ENCODE peak calls at places on chromosomes 12 and 14, in ten cellular contexts. Q is aorta; L is CD8-positive, alpha-beta memory T cell; M is tibial nerve; Z is naive thymus-derived CD4-positive, alpha-beta T cell; P is ascending aorta; S is left ventricle myocardium inferior; R is left lung; X is mucosa of descending colon; W is GM23248. O is an unnamed sample. For H3K4me1, the result is how much of the 10 kb centered on the place peaks cover.

GRCh38 chr14:78340250-78340649 is 170.1 kb downstream of the NRXN3 start:
- DNase-seq in Z (no peak), L (no peak), W (no peak), S (no peak), X (no peak), R (no peak), Q (no peak), P (no peak), M (no peak), O (no peak)

GRCh38 chr12:109878749-109879148 is 1.6 kb downstream of the GLTP start:
- DNase-seq in P (no peak), Q (no peak), S (no peak), W (peak), M (no peak), R (no peak), L (no peak), Z (no peak), X (no peak), O (no peak)

GRCh38 chr12:7588703-7589329 is 76.9 kb downstream of the APOBEC1 start:
- DNase-seq in Z (peak), L (peak), Q (peak), X (peak), P (peak), M (peak), R (peak), W (peak), S (no peak), O (peak)

GRCh38 chr12:50212071-50212467 is 44.9 kb upstream of the CERS5 start:
- DNase-seq in Q (no peak), Z (peak), M (no peak), S (no peak), W (no peak), L (no peak), R (no peak), X (no peak), P (no peak), O (no peak)

GRCh38 chr12:2417761-2418160 is 365.0 kb downstream of the CACNA1C start:
- DNase-seq in M (no peak), L (no peak), X (no peak), W (no peak), S (no peak), Q (no peak), P (no peak), R (no peak), Z (no peak), O (no peak)

GRCh38 chr12:98227162-98227561 is 288.2 kb upstream of the TMPO start:
- DNase-seq in R (no peak), M (no peak), P (no peak), L (no peak), S (no peak), Q (no peak), Z (no peak), X (peak), W (peak), O (peak)

GRCh38 chr12:68957273-68957672 is 24.3 kb upstream of the CPM start:
- DNase-seq in Q (no peak), S (no peak), X (no peak), L (no peak), M (no peak), W (peak), R (no peak), P (no peak), Z (no peak), O (no peak)

GRCh38 chr14:73823339-73823885 is 28.2 kb upstream of the PTGR2 start:
- DNase-seq in S (no peak), Z (no peak), Q (no peak), L (no peak), P (no peak), W (no peak), X (no peak), M (no peak), R (no peak), O (no peak)

GRCh38 chr14:97697772-97698171 is 900.6 kb downstream of the VRK1 start:
- DNase-seq in W (no peak), R (no peak), S (no peak), Z (no peak), X (no peak), L (no peak), M (no peak), P (no peak), Q (no peak), O (no peak)

GRCh38 chr14:98743536-98743935 is 528.5 kb downstream of the BCL11B start:
- DNase-seq in X (no peak), Q (no peak), L (no peak), S (no peak), R (no peak), Z (no peak), M (no peak), P (no peak), W (no peak), O (no peak)

GRCh38 chr12:76247026-76247688 is 101.1 kb downstream of the BBS10 start:
- DNase-seq in Q (no peak), R (no peak), S (no peak), M (peak), P (no peak), L (no peak), W (peak), Z (no peak), X (no peak), O (no peak)

GRCh38 chr14:104158827-104159798 is 20.7 kb downstream of the KIF26A start:
- DNase-seq in Q (no peak), W (no peak), L (no peak), P (no peak), X (no peak), M (no peak), R (no peak), S (peak), Z (no peak), O (no peak)

GRCh38 chr14:104156142-104156541 is 17.8 kb downstream of the KIF26A start:
- DNase-seq in Z (no peak), R (no peak), X (no peak), M (no peak), S (no peak), P (no peak), L (no peak), Q (no peak), W (no peak), O (no peak)

GRCh38 chr14:104159990-104160389 is 21.6 kb downstream of the KIF26A start:
- DNase-seq in M (no peak), P (no peak), W (no peak), Z (no peak), X (no peak), Q (no peak), L (no peak), R (no peak), S (no peak), O (no peak)

GRCh38 chr14:104155513-104155912 is 17.1 kb downstream of the KIF26A start:
- DNase-seq in M (no peak), R (no peak), W (no peak), S (peak), L (no peak), Q (no peak), Z (no peak), X (no peak), P (no peak), O (no peak)

GRCh38 chr14:104157303-104157928 is 19.0 kb downstream of the KIF26A start:
- DNase-seq in P (no peak), M (no peak), L (no peak), S (no peak), Z (no peak), X (no peak), W (no peak), Q (no peak), R (no peak), O (no peak)
- H3K4me1 ChIP-seq in P (under half), M (under half), L (under half), S (under half), Z (under half), X (under half), W (under half), Q (under half), R (under half), O (under half)

GRCh38 chr12:47319746-47320145 is 240.0 kb upstream of the AMIGO2 start:
- DNase-seq in R (no peak), P (no peak), M (no peak), S (no peak), X (no peak), Q (no peak), L (no peak), W (no peak), Z (no peak), O (no peak)

GRCh38 chr12:47316609-47317049 is 236.9 kb upstream of the AMIGO2 start:
- DNase-seq in S (no peak), X (no peak), P (no peak), M (no peak), L (no peak), Q (no peak), R (no peak), W (no peak), Z (no peak), O (no peak)

GRCh38 chr12:47318963-47319362 is 239.2 kb upstream of the AMIGO2 start:
- DNase-seq in Q (no peak), L (no peak), W (no peak), X (no peak), P (no peak), R (no peak), Z (no peak), S (no peak), M (no peak), O (no peak)

GRCh38 chr12:47321436-47321835 is 241.7 kb upstream of the AMIGO2 start:
- DNase-seq in P (no peak), M (no peak), Z (no peak), X (no peak), Q (no peak), L (no peak), W (no peak), R (no peak), S (no peak), O (no peak)

DNA sequence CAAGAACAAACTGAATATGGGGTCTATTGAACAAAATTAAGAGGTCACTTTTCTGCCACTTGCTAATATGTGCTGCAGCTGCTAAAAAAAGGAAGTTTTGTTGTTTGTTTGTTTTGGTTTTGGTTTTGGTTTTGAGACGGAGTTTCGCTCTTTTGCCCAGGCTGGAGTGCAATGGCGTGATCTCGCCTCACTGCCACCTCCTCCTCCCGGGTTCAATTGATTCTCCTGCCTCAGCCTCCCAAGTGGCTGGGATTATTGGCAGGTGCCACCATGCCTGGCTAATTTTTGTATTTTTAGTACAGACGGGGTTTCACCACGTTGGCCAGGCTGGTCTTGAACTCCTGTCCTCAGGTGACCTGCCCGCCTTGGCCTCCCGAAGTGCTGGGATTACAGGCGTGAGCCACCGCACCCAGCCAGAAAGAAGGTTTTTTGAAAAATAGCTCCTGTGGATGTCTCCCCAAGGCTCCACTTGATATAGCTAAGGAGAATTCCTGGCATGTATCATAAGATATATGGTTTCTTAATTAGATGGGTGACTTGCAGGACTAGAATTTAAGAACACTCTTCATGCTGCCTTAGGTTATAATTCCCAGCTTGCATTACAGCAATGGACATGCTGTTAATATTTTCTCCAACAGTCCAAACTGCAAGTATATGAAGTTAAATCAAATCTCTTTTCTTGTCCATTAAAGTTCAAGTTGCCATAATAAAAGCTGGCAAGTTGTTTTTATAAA is 237.6 kb upstream of the AMIGO2 start:
- DNase-seq in W (peak), P (no peak), Z (peak), S (no peak), R (no peak), Q (no peak), L (no peak), M (no peak), X (peak), O (peak)
- H3K4me3 ChIP-seq in W (peak), P (no peak), Z (peak), S (peak), R (peak), Q (no peak), L (no peak), M (no peak), X (no peak), O (peak)

GRCh38 chr12:45232771-45233372 is 17.0 kb downstream of the ANO6 start:
- DNase-seq in R (peak), S (no peak), X (no peak), L (no peak), Q (peak), W (peak), Z (no peak), P (peak), M (no peak), O (no peak)
- H3K4me1 ChIP-seq in R (under half), S (half or more), X (under half), L (under half), Q (under half), W (half or more), Z (under half), P (half or more), M (under half), O (under half)

GRCh38 chr14:21300892-21301291 is 21.0 kb downstream of the RPGRIP1 start:
- DNase-seq in S (peak), X (peak), W (peak), L (no peak), M (no peak), R (no peak), Z (no peak), P (no peak), Q (no peak), O (peak)
- H3K4me3 ChIP-seq in S (peak), X (no peak), W (peak), L (peak), M (peak), R (no peak), Z (peak), P (peak), Q (no peak), O (peak)

DNA sequence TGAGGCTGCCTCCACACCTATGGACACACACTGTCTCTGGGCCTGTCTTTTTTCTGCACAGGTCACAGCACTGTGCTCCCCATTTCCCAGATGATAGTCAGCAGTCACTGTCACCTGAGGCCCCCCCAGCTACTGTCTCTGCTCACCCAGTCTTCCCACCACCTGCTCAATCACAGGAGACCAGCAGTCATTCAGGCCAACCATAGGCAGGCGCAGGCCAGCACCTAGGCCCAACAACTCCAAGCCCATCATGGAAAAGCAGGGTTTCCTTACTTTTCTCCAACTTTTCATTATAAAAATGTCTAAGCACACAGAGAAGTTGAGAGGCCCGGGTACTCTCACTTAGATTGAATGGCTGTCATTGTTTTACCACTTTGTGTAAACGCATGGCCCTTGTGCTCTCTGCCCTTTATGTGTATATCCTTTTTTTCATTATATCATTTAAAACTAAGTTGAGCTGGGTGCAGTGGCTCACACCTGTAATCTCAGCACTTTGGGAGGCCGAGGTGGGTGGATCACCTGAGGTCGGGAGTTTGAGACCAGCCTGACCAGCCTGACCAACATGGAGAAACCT is 7.1 kb downstream of the PXN start:
- DNase-seq in M (no peak), Z (no peak), P (no peak), Q (no peak), R (no peak), W (no peak), X (no peak), L (no peak), S (no peak), O (no peak)
- H3K4me1 ChIP-seq in M (half or more), Z (half or more), P (under half), Q (under half), R (under half), W (half or more), X (under half), L (half or more), S (half or more), O (half or more)

DNA sequence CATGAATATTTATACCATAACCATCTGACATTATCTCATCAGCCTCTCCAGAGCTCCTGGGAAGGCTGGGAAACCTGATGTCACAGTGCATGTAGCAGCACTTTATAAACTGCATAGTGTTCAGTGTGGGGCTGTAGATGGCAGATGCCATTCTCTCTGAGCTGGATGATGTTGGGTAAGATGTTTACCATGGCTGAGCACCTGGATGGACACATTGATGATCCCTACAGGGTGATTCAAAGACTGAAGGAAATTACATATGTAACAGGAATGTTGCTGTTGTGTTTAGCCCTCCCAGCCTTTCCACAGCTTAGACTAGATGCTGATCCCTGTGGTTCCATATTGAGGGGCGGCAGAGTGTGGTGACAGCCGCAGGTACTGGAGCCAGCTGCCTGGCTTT is 37.4 kb downstream of the IFT43 start:
- DNase-seq in P (no peak), R (no peak), W (no peak), Z (no peak), L (no peak), M (no peak), X (no peak), S (no peak), Q (no peak), O (no peak)
- H3K4me3 ChIP-seq in P (no peak), R (no peak), W (no peak), Z (no peak), L (no peak), M (no peak), X (no peak), S (no peak), Q (no peak), O (no peak)

DNA sequence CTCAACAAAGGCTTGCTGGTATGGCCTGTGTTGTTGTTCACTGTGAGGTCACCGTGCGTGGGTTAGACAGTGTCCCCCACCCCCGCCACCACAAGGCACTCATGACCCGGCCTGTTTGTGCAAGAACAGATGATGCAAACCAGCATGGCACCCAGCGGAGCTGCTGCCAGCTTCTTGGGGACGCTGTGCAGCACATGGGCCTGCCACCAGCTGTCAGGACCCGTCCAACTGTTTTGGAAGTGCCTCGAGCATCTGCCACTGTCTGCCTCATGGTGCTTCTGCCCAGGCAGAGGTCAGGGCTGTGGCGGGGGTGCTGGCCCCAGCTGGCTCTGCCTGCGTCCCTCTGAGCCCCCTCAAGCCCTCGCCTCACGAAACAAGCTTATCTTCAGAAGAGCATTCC is 1.5 kb downstream of the ASB2 start:
- DNase-seq in Q (no peak), P (no peak), S (peak), Z (no peak), W (no peak), M (no peak), R (no peak), X (no peak), L (no peak), O (no peak)
- H3K4me1 ChIP-seq in Q (under half), P (under half), S (half or more), Z (under half), W (under half), M (under half), R (under half), X (under half), L (half or more), O (half or more)

DNA sequence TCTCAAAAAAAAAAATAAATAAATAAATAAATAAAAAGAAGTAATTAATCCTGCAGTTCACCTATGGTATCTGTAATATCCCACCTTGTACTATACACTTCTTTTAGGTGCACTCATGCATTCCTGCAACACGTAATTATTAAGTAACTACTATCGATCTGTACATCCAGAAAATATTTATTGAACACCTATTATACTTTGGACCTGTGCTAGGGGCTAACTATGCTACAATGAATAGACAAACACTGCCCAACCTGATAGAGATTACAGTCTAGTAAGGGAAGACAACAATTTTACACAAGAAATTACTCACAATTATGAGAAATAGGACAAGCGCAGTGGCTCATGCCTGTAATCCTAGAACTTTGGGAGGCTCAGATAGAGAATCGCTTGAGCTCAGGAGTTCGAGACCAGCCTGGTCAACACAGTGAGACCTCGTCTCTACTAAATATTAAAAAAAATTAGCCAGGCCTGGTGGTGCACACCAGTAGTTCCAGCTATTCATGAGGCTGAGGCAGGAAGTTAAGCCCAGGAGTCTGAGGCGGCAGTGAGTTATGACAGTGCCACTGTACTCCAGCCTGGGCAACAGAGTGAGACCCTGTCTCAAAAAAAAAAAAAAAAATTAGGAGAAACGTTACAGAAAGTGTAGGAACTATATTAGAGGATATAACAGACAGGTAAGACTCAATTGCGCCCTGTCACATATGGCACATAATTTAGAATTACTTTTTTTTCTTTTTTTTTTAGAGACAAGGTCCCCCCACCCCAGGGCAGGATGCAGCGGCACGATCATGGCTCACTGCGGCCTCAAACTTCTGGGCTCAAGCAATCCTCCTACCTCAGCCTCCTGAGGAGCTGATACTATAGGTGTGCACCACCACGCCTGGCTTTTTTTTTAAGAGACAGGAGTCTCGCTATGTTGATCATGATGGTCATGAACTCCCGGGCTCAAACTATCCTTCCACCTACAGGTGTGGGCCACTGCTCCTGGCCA is 1.2 kb downstream of the NRDE2 start:
- DNase-seq in X (no peak), Z (no peak), S (no peak), P (no peak), W (no peak), R (no peak), M (no peak), L (no peak), Q (no peak), O (no peak)
- H3K4me3 ChIP-seq in X (no peak), Z (peak), S (peak), P (peak), W (peak), R (peak), M (peak), L (peak), Q (peak), O (peak)

GRCh38 chr14:85438001-85438400 is 91.9 kb upstream of the FLRT2 start:
- DNase-seq in P (no peak), W (no peak), Z (no peak), R (no peak), Q (no peak), X (no peak), L (no peak), S (no peak), M (no peak), O (no peak)
- H3K4me1 ChIP-seq in P (under half), W (half or more), Z (under half), R (under half), Q (under half), X (under half), L (under half), S (under half), M (under half), O (under half)